ENCODE peak calls at places on chromosome 6, in eight cellular contexts. W is ACHN; L is GM19239; Z is fibroblast of mammary gland; D is RPMI8226; N is neural crest cell; T is ELF-1; I is activated naive CD4-positive, alpha-beta T cell. Q is an unnamed sample.

GRCh38 chr6:21899708-21900107 is 306.2 kb downstream of the SOX4 start:
- DNase-seq in W (no peak), Z (no peak), I (no peak), D (no peak), T (no peak), L (no peak), N (no peak), Q (no peak)

GRCh38 chr6:109783245-109783990 is 92.3 kb downstream of the FIG4 start:
- DNase-seq in N (no peak), Z (peak), D (no peak), T (peak), I (no peak), W (no peak), L (no peak), Q (no peak)

GRCh38 chr6:108653864-108654402 is 93.2 kb downstream of the FOXO3 start:
- DNase-seq in T (no peak), I (no peak), D (peak), W (no peak), L (no peak), Z (peak), N (no peak), Q (no peak)

GRCh38 chr6:85685713-85686112 is 43.0 kb upstream of the SYNCRIP start:
- DNase-seq in I (no peak), L (peak), N (no peak), T (no peak), Z (no peak), W (no peak), D (no peak), Q (no peak)

GRCh38 chr6:24547243-24547642 is 52.5 kb downstream of the ALDH5A1 start:
- DNase-seq in T (peak), Z (no peak), L (no peak), D (peak), W (no peak), N (no peak), I (peak), Q (peak)

GRCh38 chr6:47308674-47309325 is 905 bp downstream of the TNFRSF21 start:
- DNase-seq in L (no peak), N (peak), I (no peak), W (peak), D (peak), Z (peak), T (peak), Q (no peak)

GRCh38 chr6:159170999-159171712 is 2.0 kb downstream of the FNDC1 start:
- DNase-seq in N (no peak), D (no peak), I (no peak), W (peak), T (peak), L (no peak), Z (peak), Q (no peak)

GRCh38 chr6:146878564-146879343 is 280.0 kb downstream of the ADGB start:
- DNase-seq in L (no peak), Z (no peak), I (no peak), D (no peak), N (no peak), W (no peak), T (no peak), Q (no peak)

GRCh38 chr6:147202516-147203310 is 1.5 kb upstream of the STXBP5 start:
- DNase-seq in N (peak), W (peak), T (peak), I (peak), D (peak), L (peak), Z (peak), Q (peak)

Q was measured in HepG2.